ENCODE peak calls at places on chromosomes 5 and 9, in nine cellular contexts. One of them, this sample, is unnamed.

GRCh38 chr5:75091597-75091996 is 39.2 kb upstream of the GCNT4 start:
- DNase-seq in ELR: peak; percentile 58
- DNase-seq in stimulated activated CD8-positive, alpha-beta memory T cell treated with anti-CD3 and anti-CD28 coated beads, Interleukin-12 subunit alpha, Interleukin-12 subunit beta, amount 100 ng/mL, for 1 hour: no peak
- DNase-seq in hippocampal formation: no peak
- DNase-seq in skeletal muscle cell: no peak
- DNase-seq in GM23248: peak; percentile 25
- DNase-seq in tibial artery: no peak
- DNase-seq in immature natural killer cell: no peak
- DNase-seq in CD8-positive, alpha-beta memory T cell: no peak
- DNase-seq in this sample: no peak

GRCh38 chr9:131758972-131759647 is 19.2 kb upstream of the RAPGEF1 start:
- DNase-seq in ELR: peak; percentile 36
- DNase-seq in stimulated activated CD8-positive, alpha-beta memory T cell treated with anti-CD3 and anti-CD28 coated beads, Interleukin-12 subunit alpha, Interleukin-12 subunit beta, amount 100 ng/mL, for 1 hour: no peak
- DNase-seq in hippocampal formation: no peak
- DNase-seq in skeletal muscle cell: no peak
- DNase-seq in GM23248: peak; percentile 52
- DNase-seq in tibial artery: no peak
- DNase-seq in immature natural killer cell: no peak
- DNase-seq in CD8-positive, alpha-beta memory T cell: no peak
- DNase-seq in this sample: no peak

GRCh38 chr5:132799392-132799791 is 13.7 kb upstream of the SOWAHA start:
- DNase-seq in ELR: no peak
- DNase-seq in stimulated activated CD8-positive, alpha-beta memory T cell treated with anti-CD3 and anti-CD28 coated beads, Interleukin-12 subunit alpha, Interleukin-12 subunit beta, amount 100 ng/mL, for 1 hour: no peak
- DNase-seq in hippocampal formation: no peak
- DNase-seq in skeletal muscle cell: no peak
- DNase-seq in GM23248: no peak
- DNase-seq in tibial artery: no peak
- DNase-seq in immature natural killer cell: no peak
- DNase-seq in CD8-positive, alpha-beta memory T cell: no peak
- DNase-seq in this sample: no peak

GRCh38 chr5:8457187-8458037 is 588.5 kb downstream of the MTRR start:
- DNase-seq in ELR: peak; percentile 95
- DNase-seq in stimulated activated CD8-positive, alpha-beta memory T cell treated with anti-CD3 and anti-CD28 coated beads, Interleukin-12 subunit alpha, Interleukin-12 subunit beta, amount 100 ng/mL, for 1 hour: peak; percentile 74
- DNase-seq in hippocampal formation: peak; percentile 73
- DNase-seq in skeletal muscle cell: peak; percentile 96
- DNase-seq in GM23248: peak; percentile 100
- DNase-seq in tibial artery: peak; percentile 94
- DNase-seq in immature natural killer cell: peak; percentile 85
- DNase-seq in CD8-positive, alpha-beta memory T cell: peak; percentile 54
- DNase-seq in this sample: peak; percentile 14

GRCh38 chr5:41115281-41115680 is 44.1 kb upstream of the MROH2B start:
- DNase-seq in ELR: peak; percentile 40
- DNase-seq in stimulated activated CD8-positive, alpha-beta memory T cell treated with anti-CD3 and anti-CD28 coated beads, Interleukin-12 subunit alpha, Interleukin-12 subunit beta, amount 100 ng/mL, for 1 hour: no peak
- DNase-seq in hippocampal formation: no peak
- DNase-seq in skeletal muscle cell: no peak
- DNase-seq in GM23248: peak; percentile 90
- DNase-seq in tibial artery: no peak
- DNase-seq in immature natural killer cell: no peak
- DNase-seq in CD8-positive, alpha-beta memory T cell: no peak
- DNase-seq in this sample: no peak

GRCh38 chr5:81884871-81885270 is 87.0 kb upstream of the ATG10 start:
- DNase-seq in ELR: no peak
- DNase-seq in stimulated activated CD8-positive, alpha-beta memory T cell treated with anti-CD3 and anti-CD28 coated beads, Interleukin-12 subunit alpha, Interleukin-12 subunit beta, amount 100 ng/mL, for 1 hour: no peak
- DNase-seq in hippocampal formation: peak; percentile 32
- DNase-seq in skeletal muscle cell: no peak
- DNase-seq in GM23248: no peak
- DNase-seq in tibial artery: no peak
- DNase-seq in immature natural killer cell: no peak
- DNase-seq in CD8-positive, alpha-beta memory T cell: no peak
- DNase-seq in this sample: no peak

GRCh38 chr5:58925627-58926545 is 343.0 kb downstream of the RAB3C start:
- DNase-seq in ELR: no peak
- DNase-seq in stimulated activated CD8-positive, alpha-beta memory T cell treated with anti-CD3 and anti-CD28 coated beads, Interleukin-12 subunit alpha, Interleukin-12 subunit beta, amount 100 ng/mL, for 1 hour: no peak
- DNase-seq in hippocampal formation: peak; percentile 61
- DNase-seq in skeletal muscle cell: no peak
- DNase-seq in GM23248: peak; percentile 23
- DNase-seq in tibial artery: no peak
- DNase-seq in immature natural killer cell: no peak
- DNase-seq in CD8-positive, alpha-beta memory T cell: no peak
- DNase-seq in this sample: no peak

GRCh38 chr5:67795781-67796477 is 419.6 kb upstream of the PIK3R1 start:
- DNase-seq in ELR: no peak
- DNase-seq in stimulated activated CD8-positive, alpha-beta memory T cell treated with anti-CD3 and anti-CD28 coated beads, Interleukin-12 subunit alpha, Interleukin-12 subunit beta, amount 100 ng/mL, for 1 hour: no peak
- DNase-seq in hippocampal formation: no peak
- DNase-seq in skeletal muscle cell: no peak
- DNase-seq in GM23248: peak; percentile 23
- DNase-seq in tibial artery: no peak
- DNase-seq in immature natural killer cell: no peak
- DNase-seq in CD8-positive, alpha-beta memory T cell: no peak
- DNase-seq in this sample: no peak

GRCh38 chr5:135565256-135565655 is 13.5 kb downstream of the CXCL14 start:
- DNase-seq in ELR: no peak
- DNase-seq in stimulated activated CD8-positive, alpha-beta memory T cell treated with anti-CD3 and anti-CD28 coated beads, Interleukin-12 subunit alpha, Interleukin-12 subunit beta, amount 100 ng/mL, for 1 hour: no peak
- DNase-seq in hippocampal formation: no peak
- DNase-seq in skeletal muscle cell: no peak
- DNase-seq in GM23248: peak; percentile 54
- DNase-seq in tibial artery: no peak
- DNase-seq in immature natural killer cell: no peak
- DNase-seq in CD8-positive, alpha-beta memory T cell: no peak
- DNase-seq in this sample: no peak

GRCh38 chr9:81636280-81636653 is 53.1 kb downstream of the TLE1 start:
- DNase-seq in ELR: no peak
- DNase-seq in stimulated activated CD8-positive, alpha-beta memory T cell treated with anti-CD3 and anti-CD28 coated beads, Interleukin-12 subunit alpha, Interleukin-12 subunit beta, amount 100 ng/mL, for 1 hour: no peak
- DNase-seq in hippocampal formation: no peak
- DNase-seq in skeletal muscle cell: no peak
- DNase-seq in GM23248: no peak
- DNase-seq in tibial artery: no peak
- DNase-seq in immature natural killer cell: no peak
- DNase-seq in CD8-positive, alpha-beta memory T cell: no peak
- DNase-seq in this sample: no peak

GRCh38 chr9:110880123-110880522 is 158.1 kb downstream of the LPAR1 start:
- DNase-seq in ELR: no peak
- DNase-seq in stimulated activated CD8-positive, alpha-beta memory T cell treated with anti-CD3 and anti-CD28 coated beads, Interleukin-12 subunit alpha, Interleukin-12 subunit beta, amount 100 ng/mL, for 1 hour: no peak
- DNase-seq in hippocampal formation: no peak
- DNase-seq in skeletal muscle cell: peak; percentile 95
- DNase-seq in GM23248: peak; percentile 28
- DNase-seq in tibial artery: no peak
- DNase-seq in immature natural killer cell: no peak
- DNase-seq in CD8-positive, alpha-beta memory T cell: no peak
- DNase-seq in this sample: no peak

GRCh38 chr9:6667633-6668280 is 22.2 kb upstream of the GLDC start:
- DNase-seq in ELR: peak; percentile 53
- DNase-seq in stimulated activated CD8-positive, alpha-beta memory T cell treated with anti-CD3 and anti-CD28 coated beads, Interleukin-12 subunit alpha, Interleukin-12 subunit beta, amount 100 ng/mL, for 1 hour: no peak
- DNase-seq in hippocampal formation: peak; percentile 44
- DNase-seq in skeletal muscle cell: peak; percentile 1
- DNase-seq in GM23248: peak; percentile 41
- DNase-seq in tibial artery: no peak
- DNase-seq in immature natural killer cell: peak; percentile 24
- DNase-seq in CD8-positive, alpha-beta memory T cell: no peak
- DNase-seq in this sample: no peak

GRCh38 chr9:124356745-124357390 is 58.4 kb downstream of the PSMB7 start:
- DNase-seq in ELR: no peak
- DNase-seq in stimulated activated CD8-positive, alpha-beta memory T cell treated with anti-CD3 and anti-CD28 coated beads, Interleukin-12 subunit alpha, Interleukin-12 subunit beta, amount 100 ng/mL, for 1 hour: no peak
- DNase-seq in hippocampal formation: no peak
- DNase-seq in skeletal muscle cell: no peak
- DNase-seq in GM23248: no peak
- DNase-seq in tibial artery: no peak
- DNase-seq in immature natural killer cell: no peak
- DNase-seq in CD8-positive, alpha-beta memory T cell: no peak
- DNase-seq in this sample: no peak

GRCh38 chr5:132774896-132775295 is 2.1 kb downstream of the SEPTIN8 start:
- DNase-seq in ELR: no peak
- DNase-seq in stimulated activated CD8-positive, alpha-beta memory T cell treated with anti-CD3 and anti-CD28 coated beads, Interleukin-12 subunit alpha, Interleukin-12 subunit beta, amount 100 ng/mL, for 1 hour: no peak
- DNase-seq in hippocampal formation: no peak
- DNase-seq in skeletal muscle cell: no peak
- DNase-seq in GM23248: peak; percentile 35
- DNase-seq in tibial artery: no peak
- DNase-seq in immature natural killer cell: no peak
- DNase-seq in CD8-positive, alpha-beta memory T cell: no peak
- DNase-seq in this sample: no peak

GRCh38 chr9:38119570-38119969 is 50.5 kb upstream of the SHB start:
- DNase-seq in ELR: peak; percentile 31
- DNase-seq in stimulated activated CD8-positive, alpha-beta memory T cell treated with anti-CD3 and anti-CD28 coated beads, Interleukin-12 subunit alpha, Interleukin-12 subunit beta, amount 100 ng/mL, for 1 hour: no peak
- DNase-seq in hippocampal formation: no peak
- DNase-seq in skeletal muscle cell: no peak
- DNase-seq in GM23248: no peak
- DNase-seq in tibial artery: no peak
- DNase-seq in immature natural killer cell: no peak
- DNase-seq in CD8-positive, alpha-beta memory T cell: no peak
- DNase-seq in this sample: no peak

GRCh38 chr5:174387448-174387847 is 336.9 kb upstream of the MSX2 start:
- DNase-seq in ELR: no peak
- DNase-seq in stimulated activated CD8-positive, alpha-beta memory T cell treated with anti-CD3 and anti-CD28 coated beads, Interleukin-12 subunit alpha, Interleukin-12 subunit beta, amount 100 ng/mL, for 1 hour: no peak
- DNase-seq in hippocampal formation: no peak
- DNase-seq in skeletal muscle cell: no peak
- DNase-seq in GM23248: no peak
- DNase-seq in tibial artery: no peak
- DNase-seq in immature natural killer cell: no peak
- DNase-seq in CD8-positive, alpha-beta memory T cell: no peak
- DNase-seq in this sample: no peak

GRCh38 chr9:122192261-122192875 is 32.7 kb downstream of the MORN5 start:
- DNase-seq in ELR: no peak
- DNase-seq in stimulated activated CD8-positive, alpha-beta memory T cell treated with anti-CD3 and anti-CD28 coated beads, Interleukin-12 subunit alpha, Interleukin-12 subunit beta, amount 100 ng/mL, for 1 hour: no peak
- DNase-seq in hippocampal formation: no peak
- DNase-seq in skeletal muscle cell: no peak
- DNase-seq in GM23248: no peak
- DNase-seq in tibial artery: no peak
- DNase-seq in immature natural killer cell: no peak
- DNase-seq in CD8-positive, alpha-beta memory T cell: no peak
- DNase-seq in this sample: no peak

GRCh38 chr9:113537227-113537810 is 73.8 kb downstream of the RGS3 start:
- DNase-seq in ELR: no peak
- DNase-seq in stimulated activated CD8-positive, alpha-beta memory T cell treated with anti-CD3 and anti-CD28 coated beads, Interleukin-12 subunit alpha, Interleukin-12 subunit beta, amount 100 ng/mL, for 1 hour: no peak
- DNase-seq in hippocampal formation: no peak
- DNase-seq in skeletal muscle cell: no peak
- DNase-seq in GM23248: no peak
- DNase-seq in tibial artery: peak; percentile 18
- DNase-seq in immature natural killer cell: no peak
- DNase-seq in CD8-positive, alpha-beta memory T cell: no peak
- DNase-seq in this sample: no peak

GRCh38 chr9:89635007-89635742 is 30.4 kb downstream of the GADD45G start:
- DNase-seq in ELR: peak; percentile 1
- DNase-seq in stimulated activated CD8-positive, alpha-beta memory T cell treated with anti-CD3 and anti-CD28 coated beads, Interleukin-12 subunit alpha, Interleukin-12 subunit beta, amount 100 ng/mL, for 1 hour: no peak
- DNase-seq in hippocampal formation: peak; percentile 4
- DNase-seq in skeletal muscle cell: peak; percentile 3
- DNase-seq in GM23248: peak; percentile 90
- DNase-seq in tibial artery: no peak
- DNase-seq in immature natural killer cell: no peak
- DNase-seq in CD8-positive, alpha-beta memory T cell: no peak
- DNase-seq in this sample: no peak

GRCh38 chr5:15013654-15014463 is 142.3 kb upstream of the ANKH start:
- DNase-seq in ELR: peak; percentile 83
- DNase-seq in stimulated activated CD8-positive, alpha-beta memory T cell treated with anti-CD3 and anti-CD28 coated beads, Interleukin-12 subunit alpha, Interleukin-12 subunit beta, amount 100 ng/mL, for 1 hour: no peak
- DNase-seq in hippocampal formation: peak; percentile 78
- DNase-seq in skeletal muscle cell: no peak
- DNase-seq in GM23248: peak; percentile 79
- DNase-seq in tibial artery: no peak
- DNase-seq in immature natural killer cell: peak; percentile 10
- DNase-seq in CD8-positive, alpha-beta memory T cell: no peak
- DNase-seq in this sample: no peak

GRCh38 chr5:107937710-107938355 is 267.1 kb upstream of the EFNA5 start:
- DNase-seq in ELR: no peak
- DNase-seq in stimulated activated CD8-positive, alpha-beta memory T cell treated with anti-CD3 and anti-CD28 coated beads, Interleukin-12 subunit alpha, Interleukin-12 subunit beta, amount 100 ng/mL, for 1 hour: no peak
- DNase-seq in hippocampal formation: no peak
- DNase-seq in skeletal muscle cell: no peak
- DNase-seq in GM23248: no peak
- DNase-seq in tibial artery: no peak
- DNase-seq in immature natural killer cell: no peak
- DNase-seq in CD8-positive, alpha-beta memory T cell: no peak
- DNase-seq in this sample: no peak

GRCh38 chr5:6736524-6737042 is 23.4 kb downstream of the TENT4A start:
- DNase-seq in ELR: no peak
- DNase-seq in stimulated activated CD8-positive, alpha-beta memory T cell treated with anti-CD3 and anti-CD28 coated beads, Interleukin-12 subunit alpha, Interleukin-12 subunit beta, amount 100 ng/mL, for 1 hour: no peak
- DNase-seq in hippocampal formation: no peak
- DNase-seq in skeletal muscle cell: no peak
- DNase-seq in GM23248: no peak
- DNase-seq in tibial artery: no peak
- DNase-seq in immature natural killer cell: no peak
- DNase-seq in CD8-positive, alpha-beta memory T cell: no peak
- DNase-seq in this sample: no peak

GRCh38 chr5:149666212-149666852 is 63.8 kb upstream of the PPARGC1B start:
- DNase-seq in ELR: peak; percentile 57
- DNase-seq in stimulated activated CD8-positive, alpha-beta memory T cell treated with anti-CD3 and anti-CD28 coated beads, Interleukin-12 subunit alpha, Interleukin-12 subunit beta, amount 100 ng/mL, for 1 hour: no peak
- DNase-seq in hippocampal formation: no peak
- DNase-seq in skeletal muscle cell: peak; percentile 14
- DNase-seq in GM23248: peak; percentile 31
- DNase-seq in tibial artery: peak; percentile 38
- DNase-seq in immature natural killer cell: no peak
- DNase-seq in CD8-positive, alpha-beta memory T cell: no peak
- DNase-seq in this sample: peak; percentile 55

GRCh38 chr5:154193176-154193575 is 2.6 kb downstream of the GALNT10 start:
- DNase-seq in ELR: no peak
- DNase-seq in stimulated activated CD8-positive, alpha-beta memory T cell treated with anti-CD3 and anti-CD28 coated beads, Interleukin-12 subunit alpha, Interleukin-12 subunit beta, amount 100 ng/mL, for 1 hour: no peak
- DNase-seq in hippocampal formation: peak; percentile 85
- DNase-seq in skeletal muscle cell: no peak
- DNase-seq in GM23248: peak; percentile 35
- DNase-seq in tibial artery: no peak
- DNase-seq in immature natural killer cell: no peak
- DNase-seq in CD8-positive, alpha-beta memory T cell: no peak
- DNase-seq in this sample: no peak

GRCh38 chr9:110978516-110978915 is 59.8 kb downstream of the LPAR1 start:
- DNase-seq in ELR: no peak
- DNase-seq in stimulated activated CD8-positive, alpha-beta memory T cell treated with anti-CD3 and anti-CD28 coated beads, Interleukin-12 subunit alpha, Interleukin-12 subunit beta, amount 100 ng/mL, for 1 hour: no peak
- DNase-seq in hippocampal formation: no peak
- DNase-seq in skeletal muscle cell: no peak
- DNase-seq in GM23248: no peak
- DNase-seq in tibial artery: no peak
- DNase-seq in immature natural killer cell: no peak
- DNase-seq in CD8-positive, alpha-beta memory T cell: no peak
- DNase-seq in this sample: no peak

GRCh38 chr5:82806513-82806912 is 270.7 kb downstream of the TMEM167A start:
- DNase-seq in ELR: no peak
- DNase-seq in stimulated activated CD8-positive, alpha-beta memory T cell treated with anti-CD3 and anti-CD28 coated beads, Interleukin-12 subunit alpha, Interleukin-12 subunit beta, amount 100 ng/mL, for 1 hour: no peak
- DNase-seq in hippocampal formation: no peak
- DNase-seq in skeletal muscle cell: no peak
- DNase-seq in GM23248: peak; percentile 14
- DNase-seq in tibial artery: no peak
- DNase-seq in immature natural killer cell: no peak
- DNase-seq in CD8-positive, alpha-beta memory T cell: no peak
- DNase-seq in this sample: no peak

GRCh38 chr5:65018763-65019162 is 250.0 kb downstream of the CWC27 start:
- DNase-seq in ELR: no peak
- DNase-seq in stimulated activated CD8-positive, alpha-beta memory T cell treated with anti-CD3 and anti-CD28 coated beads, Interleukin-12 subunit alpha, Interleukin-12 subunit beta, amount 100 ng/mL, for 1 hour: no peak
- DNase-seq in hippocampal formation: no peak
- DNase-seq in skeletal muscle cell: no peak
- DNase-seq in GM23248: no peak
- DNase-seq in tibial artery: no peak
- DNase-seq in immature natural killer cell: no peak
- DNase-seq in CD8-positive, alpha-beta memory T cell: no peak
- DNase-seq in this sample: no peak

GRCh38 chr5:4295663-4296339 is 700.2 kb downstream of the IRX1 start:
- DNase-seq in ELR: no peak
- DNase-seq in stimulated activated CD8-positive, alpha-beta memory T cell treated with anti-CD3 and anti-CD28 coated beads, Interleukin-12 subunit alpha, Interleukin-12 subunit beta, amount 100 ng/mL, for 1 hour: no peak
- DNase-seq in hippocampal formation: peak; percentile 37
- DNase-seq in skeletal muscle cell: no peak
- DNase-seq in GM23248: peak; percentile 6
- DNase-seq in tibial artery: no peak
- DNase-seq in immature natural killer cell: peak; percentile 17
- DNase-seq in CD8-positive, alpha-beta memory T cell: no peak
- DNase-seq in this sample: no peak

GRCh38 chr5:112957970-112958773 is 18.4 kb upstream of the DCP2 start:
- DNase-seq in ELR: peak; percentile 96
- DNase-seq in stimulated activated CD8-positive, alpha-beta memory T cell treated with anti-CD3 and anti-CD28 coated beads, Interleukin-12 subunit alpha, Interleukin-12 subunit beta, amount 100 ng/mL, for 1 hour: no peak
- DNase-seq in hippocampal formation: peak; percentile 24
- DNase-seq in skeletal muscle cell: peak; percentile 96
- DNase-seq in GM23248: peak; percentile 98
- DNase-seq in tibial artery: peak; percentile 48
- DNase-seq in immature natural killer cell: no peak
- DNase-seq in CD8-positive, alpha-beta memory T cell: no peak
- DNase-seq in this sample: no peak

GRCh38 chr5:150412319-150413175 is at the start of gene CD74:
- DNase-seq in ELR: peak; percentile 37
- DNase-seq in stimulated activated CD8-positive, alpha-beta memory T cell treated with anti-CD3 and anti-CD28 coated beads, Interleukin-12 subunit alpha, Interleukin-12 subunit beta, amount 100 ng/mL, for 1 hour: peak; percentile 84
- DNase-seq in hippocampal formation: peak; percentile 25
- DNase-seq in skeletal muscle cell: no peak
- DNase-seq in GM23248: peak; percentile 30
- DNase-seq in tibial artery: peak; percentile 79
- DNase-seq in immature natural killer cell: peak; percentile 93
- DNase-seq in CD8-positive, alpha-beta memory T cell: peak; percentile 89
- DNase-seq in this sample: peak; percentile 56

GRCh38 chr9:74284596-74284995 is 212.5 kb upstream of the RORB start:
- DNase-seq in ELR: no peak
- DNase-seq in stimulated activated CD8-positive, alpha-beta memory T cell treated with anti-CD3 and anti-CD28 coated beads, Interleukin-12 subunit alpha, Interleukin-12 subunit beta, amount 100 ng/mL, for 1 hour: no peak
- DNase-seq in hippocampal formation: no peak
- DNase-seq in skeletal muscle cell: no peak
- DNase-seq in GM23248: no peak
- DNase-seq in tibial artery: no peak
- DNase-seq in immature natural killer cell: no peak
- DNase-seq in CD8-positive, alpha-beta memory T cell: no peak
- DNase-seq in this sample: no peak